ENCODE peak calls at places on chromosome 14, in nine cellular contexts. One of them, this sample, is unnamed.

GRCh38 chr14:101821528-101821927 is 60.0 kb downstream of the PPP2R5C start:
- DNase-seq in GM13977: no peak
- DNase-seq in PC-3: no peak
- DNase-seq in stimulated activated CD8-positive, alpha-beta memory T cell treated with anti-CD3 and anti-CD28 coated beads, Interleukin-12 subunit alpha, Interleukin-12 subunit beta, amount 100 ng/mL, for 4 hours: no peak
- DNase-seq in stimulated activated CD4-positive, alpha-beta T cell treated with anti-CD3 and anti-CD28 coated beads, TNF-alpha, amount 100 ng/mL, for 24 hours: no peak
- DNase-seq in activated CD8-positive, alpha-beta memory T cell treated with anti-CD3 and anti-CD28 coated beads, Interleukin-2, amount 10 ng/mL, durations not matched to agents 7 days and 5 days: peak; percentile 60
- DNase-seq in effector memory CD4-positive, alpha-beta T cell: peak; percentile 61
- DNase-seq in fibroblast of the conjunctiva: no peak
- DNase-seq in RKO: no peak
- DNase-seq in this sample: no peak

GRCh38 chr14:32074887-32075572 is 2.1 kb upstream of the ARHGAP5 start:
- DNase-seq in GM13977: no peak
- DNase-seq in stimulated activated CD8-positive, alpha-beta memory T cell treated with anti-CD3 and anti-CD28 coated beads, Interleukin-12 subunit alpha, Interleukin-12 subunit beta, amount 100 ng/mL, for 4 hours: no peak
- DNase-seq in fibroblast of the conjunctiva: no peak
- DNase-seq in PC-3: peak; percentile 19
- DNase-seq in RKO: peak; percentile 27
- DNase-seq in effector memory CD4-positive, alpha-beta T cell: no peak
- DNase-seq in activated CD8-positive, alpha-beta memory T cell treated with anti-CD3 and anti-CD28 coated beads, Interleukin-2, amount 10 ng/mL, durations not matched to agents 7 days and 5 days: no peak
- DNase-seq in stimulated activated CD4-positive, alpha-beta T cell treated with anti-CD3 and anti-CD28 coated beads, TNF-alpha, amount 100 ng/mL, for 24 hours: no peak
- DNase-seq in this sample: no peak

GRCh38 chr14:35355981-35356839 is 48.3 kb downstream of the NFKBIA start:
- DNase-seq in PC-3: peak; percentile 53
- DNase-seq in stimulated activated CD8-positive, alpha-beta memory T cell treated with anti-CD3 and anti-CD28 coated beads, Interleukin-12 subunit alpha, Interleukin-12 subunit beta, amount 100 ng/mL, for 4 hours: no peak
- DNase-seq in GM13977: no peak
- DNase-seq in effector memory CD4-positive, alpha-beta T cell: no peak
- DNase-seq in activated CD8-positive, alpha-beta memory T cell treated with anti-CD3 and anti-CD28 coated beads, Interleukin-2, amount 10 ng/mL, durations not matched to agents 7 days and 5 days: no peak
- DNase-seq in fibroblast of the conjunctiva: no peak
- DNase-seq in stimulated activated CD4-positive, alpha-beta T cell treated with anti-CD3 and anti-CD28 coated beads, TNF-alpha, amount 100 ng/mL, for 24 hours: peak; percentile 35
- DNase-seq in RKO: no peak
- DNase-seq in this sample: peak; percentile 61

GRCh38 chr14:105389976-105390848 is 8.1 kb upstream of the TEX22 start:
- DNase-seq in RKO: no peak
- DNase-seq in stimulated activated CD4-positive, alpha-beta T cell treated with anti-CD3 and anti-CD28 coated beads, TNF-alpha, amount 100 ng/mL, for 24 hours: no peak
- DNase-seq in GM13977: no peak
- DNase-seq in PC-3: no peak
- DNase-seq in activated CD8-positive, alpha-beta memory T cell treated with anti-CD3 and anti-CD28 coated beads, Interleukin-2, amount 10 ng/mL, durations not matched to agents 7 days and 5 days: no peak
- DNase-seq in effector memory CD4-positive, alpha-beta T cell: no peak
- DNase-seq in fibroblast of the conjunctiva: no peak
- DNase-seq in stimulated activated CD8-positive, alpha-beta memory T cell treated with anti-CD3 and anti-CD28 coated beads, Interleukin-12 subunit alpha, Interleukin-12 subunit beta, amount 100 ng/mL, for 4 hours: no peak
- DNase-seq in this sample: peak; percentile 27

GRCh38 chr14:38409081-38409705 is 153.3 kb upstream of the CLEC14A start:
- DNase-seq in GM13977: no peak
- DNase-seq in activated CD8-positive, alpha-beta memory T cell treated with anti-CD3 and anti-CD28 coated beads, Interleukin-2, amount 10 ng/mL, durations not matched to agents 7 days and 5 days: no peak
- DNase-seq in stimulated activated CD8-positive, alpha-beta memory T cell treated with anti-CD3 and anti-CD28 coated beads, Interleukin-12 subunit alpha, Interleukin-12 subunit beta, amount 100 ng/mL, for 4 hours: no peak
- DNase-seq in effector memory CD4-positive, alpha-beta T cell: no peak
- DNase-seq in stimulated activated CD4-positive, alpha-beta T cell treated with anti-CD3 and anti-CD28 coated beads, TNF-alpha, amount 100 ng/mL, for 24 hours: no peak
- DNase-seq in RKO: no peak
- DNase-seq in PC-3: no peak
- DNase-seq in fibroblast of the conjunctiva: no peak
- DNase-seq in this sample: no peak

GRCh38 chr14:23409475-23409874 is 1.4 kb upstream of the MYH6 start:
- DNase-seq in stimulated activated CD8-positive, alpha-beta memory T cell treated with anti-CD3 and anti-CD28 coated beads, Interleukin-12 subunit alpha, Interleukin-12 subunit beta, amount 100 ng/mL, for 4 hours: no peak
- DNase-seq in GM13977: peak; percentile 58
- DNase-seq in RKO: no peak
- DNase-seq in fibroblast of the conjunctiva: no peak
- DNase-seq in stimulated activated CD4-positive, alpha-beta T cell treated with anti-CD3 and anti-CD28 coated beads, TNF-alpha, amount 100 ng/mL, for 24 hours: no peak
- DNase-seq in effector memory CD4-positive, alpha-beta T cell: no peak
- DNase-seq in PC-3: no peak
- DNase-seq in activated CD8-positive, alpha-beta memory T cell treated with anti-CD3 and anti-CD28 coated beads, Interleukin-2, amount 10 ng/mL, durations not matched to agents 7 days and 5 days: no peak
- DNase-seq in this sample: no peak

GRCh38 chr14:38290601-38291190 is 34.8 kb upstream of the CLEC14A start:
- DNase-seq in stimulated activated CD8-positive, alpha-beta memory T cell treated with anti-CD3 and anti-CD28 coated beads, Interleukin-12 subunit alpha, Interleukin-12 subunit beta, amount 100 ng/mL, for 4 hours: no peak
- DNase-seq in RKO: peak; percentile 61
- DNase-seq in PC-3: peak; percentile 82
- DNase-seq in fibroblast of the conjunctiva: peak; percentile 56
- DNase-seq in stimulated activated CD4-positive, alpha-beta T cell treated with anti-CD3 and anti-CD28 coated beads, TNF-alpha, amount 100 ng/mL, for 24 hours: no peak
- DNase-seq in effector memory CD4-positive, alpha-beta T cell: no peak
- DNase-seq in GM13977: no peak
- DNase-seq in activated CD8-positive, alpha-beta memory T cell treated with anti-CD3 and anti-CD28 coated beads, Interleukin-2, amount 10 ng/mL, durations not matched to agents 7 days and 5 days: no peak
- DNase-seq in this sample: no peak

GRCh38 chr14:70905316-70905715 is 1.9 kb upstream of the PCNX1 start:
- DNase-seq in stimulated activated CD4-positive, alpha-beta T cell treated with anti-CD3 and anti-CD28 coated beads, TNF-alpha, amount 100 ng/mL, for 24 hours: no peak
- DNase-seq in stimulated activated CD8-positive, alpha-beta memory T cell treated with anti-CD3 and anti-CD28 coated beads, Interleukin-12 subunit alpha, Interleukin-12 subunit beta, amount 100 ng/mL, for 4 hours: no peak
- DNase-seq in effector memory CD4-positive, alpha-beta T cell: no peak
- DNase-seq in GM13977: no peak
- DNase-seq in RKO: no peak
- DNase-seq in fibroblast of the conjunctiva: peak; percentile 65
- DNase-seq in activated CD8-positive, alpha-beta memory T cell treated with anti-CD3 and anti-CD28 coated beads, Interleukin-2, amount 10 ng/mL, durations not matched to agents 7 days and 5 days: no peak
- DNase-seq in PC-3: no peak
- DNase-seq in this sample: no peak

GRCh38 chr14:22314183-22314820 is 274.7 kb downstream of the DAD1 start:
- DNase-seq in stimulated activated CD4-positive, alpha-beta T cell treated with anti-CD3 and anti-CD28 coated beads, TNF-alpha, amount 100 ng/mL, for 24 hours: no peak
- DNase-seq in fibroblast of the conjunctiva: peak; percentile 30
- DNase-seq in stimulated activated CD8-positive, alpha-beta memory T cell treated with anti-CD3 and anti-CD28 coated beads, Interleukin-12 subunit alpha, Interleukin-12 subunit beta, amount 100 ng/mL, for 4 hours: no peak
- DNase-seq in activated CD8-positive, alpha-beta memory T cell treated with anti-CD3 and anti-CD28 coated beads, Interleukin-2, amount 10 ng/mL, durations not matched to agents 7 days and 5 days: no peak
- DNase-seq in PC-3: peak; percentile 88
- DNase-seq in effector memory CD4-positive, alpha-beta T cell: no peak
- DNase-seq in RKO: peak; percentile 70
- DNase-seq in GM13977: peak; percentile 68
- DNase-seq in this sample: no peak

GRCh38 chr14:60091550-60092511 is at the start of gene PCNX4:
- DNase-seq in fibroblast of the conjunctiva: peak; percentile 99
- DNase-seq in activated CD8-positive, alpha-beta memory T cell treated with anti-CD3 and anti-CD28 coated beads, Interleukin-2, amount 10 ng/mL, durations not matched to agents 7 days and 5 days: peak; percentile 97
- DNase-seq in stimulated activated CD8-positive, alpha-beta memory T cell treated with anti-CD3 and anti-CD28 coated beads, Interleukin-12 subunit alpha, Interleukin-12 subunit beta, amount 100 ng/mL, for 4 hours: peak; percentile 87
- DNase-seq in stimulated activated CD4-positive, alpha-beta T cell treated with anti-CD3 and anti-CD28 coated beads, TNF-alpha, amount 100 ng/mL, for 24 hours: peak; percentile 89
- DNase-seq in RKO: peak; percentile 99
- DNase-seq in effector memory CD4-positive, alpha-beta T cell: peak; percentile 91
- DNase-seq in GM13977: peak; percentile 90
- DNase-seq in PC-3: peak; percentile 100
- DNase-seq in this sample: peak; percentile 97

GRCh38 chr14:85317491-85318021 is 212.4 kb upstream of the FLRT2 start:
- DNase-seq in stimulated activated CD8-positive, alpha-beta memory T cell treated with anti-CD3 and anti-CD28 coated beads, Interleukin-12 subunit alpha, Interleukin-12 subunit beta, amount 100 ng/mL, for 4 hours: no peak
- DNase-seq in stimulated activated CD4-positive, alpha-beta T cell treated with anti-CD3 and anti-CD28 coated beads, TNF-alpha, amount 100 ng/mL, for 24 hours: no peak
- DNase-seq in RKO: no peak
- DNase-seq in GM13977: no peak
- DNase-seq in fibroblast of the conjunctiva: no peak
- DNase-seq in activated CD8-positive, alpha-beta memory T cell treated with anti-CD3 and anti-CD28 coated beads, Interleukin-2, amount 10 ng/mL, durations not matched to agents 7 days and 5 days: no peak
- DNase-seq in PC-3: peak; percentile 6
- DNase-seq in effector memory CD4-positive, alpha-beta T cell: no peak
- DNase-seq in this sample: no peak

GRCh38 chr14:104264495-104265265 is 126.3 kb downstream of the KIF26A start:
- DNase-seq in stimulated activated CD8-positive, alpha-beta memory T cell treated with anti-CD3 and anti-CD28 coated beads, Interleukin-12 subunit alpha, Interleukin-12 subunit beta, amount 100 ng/mL, for 4 hours: no peak
- DNase-seq in effector memory CD4-positive, alpha-beta T cell: no peak
- DNase-seq in PC-3: no peak
- DNase-seq in stimulated activated CD4-positive, alpha-beta T cell treated with anti-CD3 and anti-CD28 coated beads, TNF-alpha, amount 100 ng/mL, for 24 hours: no peak
- DNase-seq in RKO: no peak
- DNase-seq in GM13977: no peak
- DNase-seq in fibroblast of the conjunctiva: no peak
- DNase-seq in activated CD8-positive, alpha-beta memory T cell treated with anti-CD3 and anti-CD28 coated beads, Interleukin-2, amount 10 ng/mL, durations not matched to agents 7 days and 5 days: peak; percentile 19
- DNase-seq in this sample: peak; percentile 16

GRCh38 chr14:67428501-67429031 is 16.6 kb upstream of the PLEK2 start:
- DNase-seq in GM13977: no peak
- DNase-seq in stimulated activated CD8-positive, alpha-beta memory T cell treated with anti-CD3 and anti-CD28 coated beads, Interleukin-12 subunit alpha, Interleukin-12 subunit beta, amount 100 ng/mL, for 4 hours: no peak
- DNase-seq in RKO: peak; percentile 80
- DNase-seq in stimulated activated CD4-positive, alpha-beta T cell treated with anti-CD3 and anti-CD28 coated beads, TNF-alpha, amount 100 ng/mL, for 24 hours: no peak
- DNase-seq in activated CD8-positive, alpha-beta memory T cell treated with anti-CD3 and anti-CD28 coated beads, Interleukin-2, amount 10 ng/mL, durations not matched to agents 7 days and 5 days: no peak
- DNase-seq in effector memory CD4-positive, alpha-beta T cell: no peak
- DNase-seq in PC-3: peak; percentile 76
- DNase-seq in fibroblast of the conjunctiva: peak; percentile 27
- DNase-seq in this sample: no peak

GRCh38 chr14:95297832-95298231 is 21.9 kb downstream of the CLMN start:
- DNase-seq in effector memory CD4-positive, alpha-beta T cell: no peak
- DNase-seq in activated CD8-positive, alpha-beta memory T cell treated with anti-CD3 and anti-CD28 coated beads, Interleukin-2, amount 10 ng/mL, durations not matched to agents 7 days and 5 days: no peak
- DNase-seq in RKO: no peak
- DNase-seq in GM13977: no peak
- DNase-seq in PC-3: no peak
- DNase-seq in stimulated activated CD4-positive, alpha-beta T cell treated with anti-CD3 and anti-CD28 coated beads, TNF-alpha, amount 100 ng/mL, for 24 hours: no peak
- DNase-seq in fibroblast of the conjunctiva: no peak
- DNase-seq in stimulated activated CD8-positive, alpha-beta memory T cell treated with anti-CD3 and anti-CD28 coated beads, Interleukin-12 subunit alpha, Interleukin-12 subunit beta, amount 100 ng/mL, for 4 hours: no peak
- DNase-seq in this sample: no peak

GRCh38 chr14:52351561-52352491 is 37.7 kb downstream of the PTGER2 start:
- DNase-seq in GM13977: no peak
- DNase-seq in effector memory CD4-positive, alpha-beta T cell: peak; percentile 21
- DNase-seq in fibroblast of the conjunctiva: peak; percentile 66
- DNase-seq in activated CD8-positive, alpha-beta memory T cell treated with anti-CD3 and anti-CD28 coated beads, Interleukin-2, amount 10 ng/mL, durations not matched to agents 7 days and 5 days: peak; percentile 85
- DNase-seq in PC-3: peak; percentile 57
- DNase-seq in RKO: no peak
- DNase-seq in stimulated activated CD8-positive, alpha-beta memory T cell treated with anti-CD3 and anti-CD28 coated beads, Interleukin-12 subunit alpha, Interleukin-12 subunit beta, amount 100 ng/mL, for 4 hours: no peak
- DNase-seq in stimulated activated CD4-positive, alpha-beta T cell treated with anti-CD3 and anti-CD28 coated beads, TNF-alpha, amount 100 ng/mL, for 24 hours: no peak
- DNase-seq in this sample: no peak

GRCh38 chr14:100104523-100105300 is 39.5 kb downstream of the EVL start:
- DNase-seq in effector memory CD4-positive, alpha-beta T cell: no peak
- DNase-seq in GM13977: no peak
- DNase-seq in stimulated activated CD8-positive, alpha-beta memory T cell treated with anti-CD3 and anti-CD28 coated beads, Interleukin-12 subunit alpha, Interleukin-12 subunit beta, amount 100 ng/mL, for 4 hours: no peak
- DNase-seq in stimulated activated CD4-positive, alpha-beta T cell treated with anti-CD3 and anti-CD28 coated beads, TNF-alpha, amount 100 ng/mL, for 24 hours: no peak
- DNase-seq in PC-3: peak; percentile 77
- DNase-seq in RKO: no peak
- DNase-seq in activated CD8-positive, alpha-beta memory T cell treated with anti-CD3 and anti-CD28 coated beads, Interleukin-2, amount 10 ng/mL, durations not matched to agents 7 days and 5 days: peak; percentile 48
- DNase-seq in fibroblast of the conjunctiva: peak; percentile 36
- DNase-seq in this sample: no peak

GRCh38 chr14:23829736-23830474 is 123.7 kb upstream of the DHRS4 start:
- DNase-seq in fibroblast of the conjunctiva: peak; percentile 76
- DNase-seq in activated CD8-positive, alpha-beta memory T cell treated with anti-CD3 and anti-CD28 coated beads, Interleukin-2, amount 10 ng/mL, durations not matched to agents 7 days and 5 days: no peak
- DNase-seq in RKO: peak; percentile 97
- DNase-seq in stimulated activated CD8-positive, alpha-beta memory T cell treated with anti-CD3 and anti-CD28 coated beads, Interleukin-12 subunit alpha, Interleukin-12 subunit beta, amount 100 ng/mL, for 4 hours: no peak
- DNase-seq in effector memory CD4-positive, alpha-beta T cell: no peak
- DNase-seq in PC-3: peak; percentile 96
- DNase-seq in GM13977: no peak
- DNase-seq in stimulated activated CD4-positive, alpha-beta T cell treated with anti-CD3 and anti-CD28 coated beads, TNF-alpha, amount 100 ng/mL, for 24 hours: no peak
- DNase-seq in this sample: no peak

GRCh38 chr14:65131176-65131765 is 29.0 kb upstream of the MAX start:
- DNase-seq in RKO: peak; percentile 3
- DNase-seq in stimulated activated CD4-positive, alpha-beta T cell treated with anti-CD3 and anti-CD28 coated beads, TNF-alpha, amount 100 ng/mL, for 24 hours: no peak
- DNase-seq in PC-3: peak; percentile 77
- DNase-seq in stimulated activated CD8-positive, alpha-beta memory T cell treated with anti-CD3 and anti-CD28 coated beads, Interleukin-12 subunit alpha, Interleukin-12 subunit beta, amount 100 ng/mL, for 4 hours: no peak
- DNase-seq in fibroblast of the conjunctiva: no peak
- DNase-seq in GM13977: no peak
- DNase-seq in effector memory CD4-positive, alpha-beta T cell: no peak
- DNase-seq in activated CD8-positive, alpha-beta memory T cell treated with anti-CD3 and anti-CD28 coated beads, Interleukin-2, amount 10 ng/mL, durations not matched to agents 7 days and 5 days: no peak
- DNase-seq in this sample: no peak

GRCh38 chr14:88950069-88950468 is 125.6 kb downstream of the TTC8 start:
- DNase-seq in PC-3: no peak
- DNase-seq in RKO: no peak
- DNase-seq in stimulated activated CD8-positive, alpha-beta memory T cell treated with anti-CD3 and anti-CD28 coated beads, Interleukin-12 subunit alpha, Interleukin-12 subunit beta, amount 100 ng/mL, for 4 hours: no peak
- DNase-seq in effector memory CD4-positive, alpha-beta T cell: no peak
- DNase-seq in stimulated activated CD4-positive, alpha-beta T cell treated with anti-CD3 and anti-CD28 coated beads, TNF-alpha, amount 100 ng/mL, for 24 hours: no peak
- DNase-seq in fibroblast of the conjunctiva: no peak
- DNase-seq in GM13977: no peak
- DNase-seq in activated CD8-positive, alpha-beta memory T cell treated with anti-CD3 and anti-CD28 coated beads, Interleukin-2, amount 10 ng/mL, durations not matched to agents 7 days and 5 days: no peak
- DNase-seq in this sample: no peak

GRCh38 chr14:31068235-31068634 is 42.1 kb upstream of the STRN3 start:
- DNase-seq in stimulated activated CD8-positive, alpha-beta memory T cell treated with anti-CD3 and anti-CD28 coated beads, Interleukin-12 subunit alpha, Interleukin-12 subunit beta, amount 100 ng/mL, for 4 hours: no peak
- DNase-seq in fibroblast of the conjunctiva: no peak
- DNase-seq in GM13977: peak; percentile 40
- DNase-seq in PC-3: no peak
- DNase-seq in effector memory CD4-positive, alpha-beta T cell: no peak
- DNase-seq in RKO: no peak
- DNase-seq in activated CD8-positive, alpha-beta memory T cell treated with anti-CD3 and anti-CD28 coated beads, Interleukin-2, amount 10 ng/mL, durations not matched to agents 7 days and 5 days: no peak
- DNase-seq in stimulated activated CD4-positive, alpha-beta T cell treated with anti-CD3 and anti-CD28 coated beads, TNF-alpha, amount 100 ng/mL, for 24 hours: no peak
- DNase-seq in this sample: no peak

GRCh38 chr14:45531022-45531421 is 278.0 kb upstream of the MIS18BP1 start:
- DNase-seq in fibroblast of the conjunctiva: no peak
- DNase-seq in stimulated activated CD8-positive, alpha-beta memory T cell treated with anti-CD3 and anti-CD28 coated beads, Interleukin-12 subunit alpha, Interleukin-12 subunit beta, amount 100 ng/mL, for 4 hours: no peak
- DNase-seq in RKO: no peak
- DNase-seq in GM13977: no peak
- DNase-seq in stimulated activated CD4-positive, alpha-beta T cell treated with anti-CD3 and anti-CD28 coated beads, TNF-alpha, amount 100 ng/mL, for 24 hours: no peak
- DNase-seq in PC-3: no peak
- DNase-seq in effector memory CD4-positive, alpha-beta T cell: no peak
- DNase-seq in activated CD8-positive, alpha-beta memory T cell treated with anti-CD3 and anti-CD28 coated beads, Interleukin-2, amount 10 ng/mL, durations not matched to agents 7 days and 5 days: no peak
- DNase-seq in this sample: no peak

GRCh38 chr14:102695172-102695569 is 82.1 kb upstream of the TRAF3 start:
- DNase-seq in GM13977: no peak
- DNase-seq in fibroblast of the conjunctiva: no peak
- DNase-seq in stimulated activated CD4-positive, alpha-beta T cell treated with anti-CD3 and anti-CD28 coated beads, TNF-alpha, amount 100 ng/mL, for 24 hours: no peak
- DNase-seq in activated CD8-positive, alpha-beta memory T cell treated with anti-CD3 and anti-CD28 coated beads, Interleukin-2, amount 10 ng/mL, durations not matched to agents 7 days and 5 days: no peak
- DNase-seq in effector memory CD4-positive, alpha-beta T cell: no peak
- DNase-seq in stimulated activated CD8-positive, alpha-beta memory T cell treated with anti-CD3 and anti-CD28 coated beads, Interleukin-12 subunit alpha, Interleukin-12 subunit beta, amount 100 ng/mL, for 4 hours: no peak
- DNase-seq in PC-3: no peak
- DNase-seq in RKO: no peak
- DNase-seq in this sample: no peak

GRCh38 chr14:31944256-31945073 is 132.6 kb upstream of the ARHGAP5 start:
- DNase-seq in fibroblast of the conjunctiva: no peak
- DNase-seq in GM13977: no peak
- DNase-seq in stimulated activated CD4-positive, alpha-beta T cell treated with anti-CD3 and anti-CD28 coated beads, TNF-alpha, amount 100 ng/mL, for 24 hours: no peak
- DNase-seq in activated CD8-positive, alpha-beta memory T cell treated with anti-CD3 and anti-CD28 coated beads, Interleukin-2, amount 10 ng/mL, durations not matched to agents 7 days and 5 days: no peak
- DNase-seq in effector memory CD4-positive, alpha-beta T cell: no peak
- DNase-seq in RKO: no peak
- DNase-seq in stimulated activated CD8-positive, alpha-beta memory T cell treated with anti-CD3 and anti-CD28 coated beads, Interleukin-12 subunit alpha, Interleukin-12 subunit beta, amount 100 ng/mL, for 4 hours: no peak
- DNase-seq in PC-3: no peak
- DNase-seq in this sample: no peak

GRCh38 chr14:95474941-95475340 is 41.5 kb downstream of the SYNE3 start:
- DNase-seq in effector memory CD4-positive, alpha-beta T cell: no peak
- DNase-seq in PC-3: no peak
- DNase-seq in stimulated activated CD4-positive, alpha-beta T cell treated with anti-CD3 and anti-CD28 coated beads, TNF-alpha, amount 100 ng/mL, for 24 hours: no peak
- DNase-seq in stimulated activated CD8-positive, alpha-beta memory T cell treated with anti-CD3 and anti-CD28 coated beads, Interleukin-12 subunit alpha, Interleukin-12 subunit beta, amount 100 ng/mL, for 4 hours: no peak
- DNase-seq in RKO: no peak
- DNase-seq in GM13977: no peak
- DNase-seq in activated CD8-positive, alpha-beta memory T cell treated with anti-CD3 and anti-CD28 coated beads, Interleukin-2, amount 10 ng/mL, durations not matched to agents 7 days and 5 days: no peak
- DNase-seq in fibroblast of the conjunctiva: no peak
- DNase-seq in this sample: no peak

GRCh38 chr14:68145036-68145435 is 325.5 kb downstream of the RAD51B start:
- DNase-seq in fibroblast of the conjunctiva: no peak
- DNase-seq in activated CD8-positive, alpha-beta memory T cell treated with anti-CD3 and anti-CD28 coated beads, Interleukin-2, amount 10 ng/mL, durations not matched to agents 7 days and 5 days: no peak
- DNase-seq in stimulated activated CD8-positive, alpha-beta memory T cell treated with anti-CD3 and anti-CD28 coated beads, Interleukin-12 subunit alpha, Interleukin-12 subunit beta, amount 100 ng/mL, for 4 hours: no peak
- DNase-seq in stimulated activated CD4-positive, alpha-beta T cell treated with anti-CD3 and anti-CD28 coated beads, TNF-alpha, amount 100 ng/mL, for 24 hours: no peak
- DNase-seq in RKO: no peak
- DNase-seq in PC-3: no peak
- DNase-seq in effector memory CD4-positive, alpha-beta T cell: no peak
- DNase-seq in GM13977: no peak
- DNase-seq in this sample: no peak

GRCh38 chr14:61754627-61755381 is 7.4 kb upstream of the SNAPC1 start:
- DNase-seq in stimulated activated CD8-positive, alpha-beta memory T cell treated with anti-CD3 and anti-CD28 coated beads, Interleukin-12 subunit alpha, Interleukin-12 subunit beta, amount 100 ng/mL, for 4 hours: no peak
- DNase-seq in GM13977: no peak
- DNase-seq in effector memory CD4-positive, alpha-beta T cell: no peak
- DNase-seq in activated CD8-positive, alpha-beta memory T cell treated with anti-CD3 and anti-CD28 coated beads, Interleukin-2, amount 10 ng/mL, durations not matched to agents 7 days and 5 days: no peak
- DNase-seq in stimulated activated CD4-positive, alpha-beta T cell treated with anti-CD3 and anti-CD28 coated beads, TNF-alpha, amount 100 ng/mL, for 24 hours: no peak
- DNase-seq in PC-3: peak; percentile 64
- DNase-seq in RKO: peak; percentile 28
- DNase-seq in fibroblast of the conjunctiva: no peak
- DNase-seq in this sample: no peak

GRCh38 chr14:22484638-22485037 is 104.4 kb downstream of the DAD1 start:
- DNase-seq in PC-3: no peak
- DNase-seq in fibroblast of the conjunctiva: no peak
- DNase-seq in stimulated activated CD4-positive, alpha-beta T cell treated with anti-CD3 and anti-CD28 coated beads, TNF-alpha, amount 100 ng/mL, for 24 hours: no peak
- DNase-seq in activated CD8-positive, alpha-beta memory T cell treated with anti-CD3 and anti-CD28 coated beads, Interleukin-2, amount 10 ng/mL, durations not matched to agents 7 days and 5 days: no peak
- DNase-seq in effector memory CD4-positive, alpha-beta T cell: no peak
- DNase-seq in GM13977: no peak
- DNase-seq in stimulated activated CD8-positive, alpha-beta memory T cell treated with anti-CD3 and anti-CD28 coated beads, Interleukin-12 subunit alpha, Interleukin-12 subunit beta, amount 100 ng/mL, for 4 hours: no peak
- DNase-seq in RKO: no peak
- DNase-seq in this sample: no peak

GRCh38 chr14:65620195-65620594 is 207.7 kb downstream of the FUT8 start:
- DNase-seq in RKO: no peak
- DNase-seq in activated CD8-positive, alpha-beta memory T cell treated with anti-CD3 and anti-CD28 coated beads, Interleukin-2, amount 10 ng/mL, durations not matched to agents 7 days and 5 days: no peak
- DNase-seq in effector memory CD4-positive, alpha-beta T cell: no peak
- DNase-seq in stimulated activated CD8-positive, alpha-beta memory T cell treated with anti-CD3 and anti-CD28 coated beads, Interleukin-12 subunit alpha, Interleukin-12 subunit beta, amount 100 ng/mL, for 4 hours: no peak
- DNase-seq in stimulated activated CD4-positive, alpha-beta T cell treated with anti-CD3 and anti-CD28 coated beads, TNF-alpha, amount 100 ng/mL, for 24 hours: no peak
- DNase-seq in PC-3: no peak
- DNase-seq in GM13977: no peak
- DNase-seq in fibroblast of the conjunctiva: no peak
- DNase-seq in this sample: no peak

GRCh38 chr14:83164591-83164990 is 1630.9 kb upstream of the SEL1L start:
- DNase-seq in effector memory CD4-positive, alpha-beta T cell: no peak
- DNase-seq in PC-3: no peak
- DNase-seq in RKO: no peak
- DNase-seq in stimulated activated CD4-positive, alpha-beta T cell treated with anti-CD3 and anti-CD28 coated beads, TNF-alpha, amount 100 ng/mL, for 24 hours: no peak
- DNase-seq in activated CD8-positive, alpha-beta memory T cell treated with anti-CD3 and anti-CD28 coated beads, Interleukin-2, amount 10 ng/mL, durations not matched to agents 7 days and 5 days: no peak
- DNase-seq in fibroblast of the conjunctiva: no peak
- DNase-seq in GM13977: no peak
- DNase-seq in stimulated activated CD8-positive, alpha-beta memory T cell treated with anti-CD3 and anti-CD28 coated beads, Interleukin-12 subunit alpha, Interleukin-12 subunit beta, amount 100 ng/mL, for 4 hours: no peak
- DNase-seq in this sample: no peak

GRCh38 chr14:67269338-67270060 is 28.3 kb downstream of the PALS1 start:
- DNase-seq in stimulated activated CD4-positive, alpha-beta T cell treated with anti-CD3 and anti-CD28 coated beads, TNF-alpha, amount 100 ng/mL, for 24 hours: no peak
- DNase-seq in effector memory CD4-positive, alpha-beta T cell: no peak
- DNase-seq in GM13977: no peak
- DNase-seq in stimulated activated CD8-positive, alpha-beta memory T cell treated with anti-CD3 and anti-CD28 coated beads, Interleukin-12 subunit alpha, Interleukin-12 subunit beta, amount 100 ng/mL, for 4 hours: no peak
- DNase-seq in PC-3: no peak
- DNase-seq in RKO: no peak
- DNase-seq in fibroblast of the conjunctiva: peak; percentile 68
- DNase-seq in activated CD8-positive, alpha-beta memory T cell treated with anti-CD3 and anti-CD28 coated beads, Interleukin-2, amount 10 ng/mL, durations not matched to agents 7 days and 5 days: no peak
- DNase-seq in this sample: no peak

GRCh38 chr14:44833376-44833775 is 128.4 kb downstream of the KLHL28 start:
- DNase-seq in fibroblast of the conjunctiva: peak; percentile 1
- DNase-seq in RKO: peak; percentile 71
- DNase-seq in GM13977: no peak
- DNase-seq in PC-3: peak; percentile 73
- DNase-seq in activated CD8-positive, alpha-beta memory T cell treated with anti-CD3 and anti-CD28 coated beads, Interleukin-2, amount 10 ng/mL, durations not matched to agents 7 days and 5 days: no peak
- DNase-seq in stimulated activated CD4-positive, alpha-beta T cell treated with anti-CD3 and anti-CD28 coated beads, TNF-alpha, amount 100 ng/mL, for 24 hours: no peak
- DNase-seq in effector memory CD4-positive, alpha-beta T cell: no peak
- DNase-seq in stimulated activated CD8-positive, alpha-beta memory T cell treated with anti-CD3 and anti-CD28 coated beads, Interleukin-12 subunit alpha, Interleukin-12 subunit beta, amount 100 ng/mL, for 4 hours: no peak
- DNase-seq in this sample: no peak

This sample was measured in upper lobe of left lung.